ENCODE peak calls at places on chromosomes 13 and 19, in five cellular contexts. One of them, this sample, is unnamed.
A peak's percentile ranks its signal among the peaks of the same experiment; 100 is the strongest.

GRCh38 chr13:29195459-29195858 is 375.3 kb downstream of the MTUS2 start:
- DNase-seq in naive thymus-derived CD4-positive, alpha-beta T cell: no peak
- DNase-seq in thoracic aorta: no peak
- DNase-seq in mucosa of descending colon: no peak
- DNase-seq in CD8-positive, alpha-beta memory T cell: no peak
- DNase-seq in this sample: no peak

GRCh38 chr19:10091892-10092641 is 6.0 kb downstream of the SHFL start:
- DNase-seq in naive thymus-derived CD4-positive, alpha-beta T cell: no peak
- DNase-seq in CD8-positive, alpha-beta memory T cell: no peak
- DNase-seq in mucosa of descending colon: no peak
- DNase-seq in thoracic aorta: no peak
- DNase-seq in this sample: no peak

GRCh38 chr13:97648171-97648880 is 214.4 kb downstream of the RAP2A start:
- DNase-seq in CD8-positive, alpha-beta memory T cell: no peak
- DNase-seq in naive thymus-derived CD4-positive, alpha-beta T cell: no peak
- DNase-seq in mucosa of descending colon: no peak
- DNase-seq in thoracic aorta: no peak
- DNase-seq in this sample: peak; percentile 52

GRCh38 chr19:19334063-19334988 is 13.7 kb downstream of the MAU2 start:
- DNase-seq in mucosa of descending colon: no peak
- DNase-seq in CD8-positive, alpha-beta memory T cell: no peak
- DNase-seq in naive thymus-derived CD4-positive, alpha-beta T cell: no peak
- DNase-seq in thoracic aorta: no peak
- DNase-seq in this sample: no peak

GRCh38 chr13:40207110-40207478 is 459.3 kb downstream of the FOXO1 start:
- DNase-seq in naive thymus-derived CD4-positive, alpha-beta T cell: no peak
- DNase-seq in thoracic aorta: no peak
- DNase-seq in mucosa of descending colon: no peak
- DNase-seq in CD8-positive, alpha-beta memory T cell: no peak
- DNase-seq in this sample: no peak

GRCh38 chr19:19403373-19403901 is 2.0 kb upstream of the GATAD2A start:
- DNase-seq in mucosa of descending colon: no peak
- DNase-seq in naive thymus-derived CD4-positive, alpha-beta T cell: no peak
- DNase-seq in CD8-positive, alpha-beta memory T cell: no peak
- DNase-seq in thoracic aorta: no peak
- DNase-seq in this sample: no peak

GRCh38 chr19:18804643-18805042 is 13.5 kb upstream of the COMP start:
- DNase-seq in thoracic aorta: no peak
- DNase-seq in CD8-positive, alpha-beta memory T cell: no peak
- DNase-seq in naive thymus-derived CD4-positive, alpha-beta T cell: no peak
- DNase-seq in mucosa of descending colon: no peak
- DNase-seq in this sample: no peak

GRCh38 chr19:670609-671075 is 5.5 kb upstream of the FSTL3 start:
- DNase-seq in mucosa of descending colon: no peak
- DNase-seq in naive thymus-derived CD4-positive, alpha-beta T cell: no peak
- DNase-seq in CD8-positive, alpha-beta memory T cell: no peak
- DNase-seq in thoracic aorta: no peak
- DNase-seq in this sample: no peak

GRCh38 chr19:43572172-43572588 is 3.1 kb downstream of the XRCC1 start:
- DNase-seq in CD8-positive, alpha-beta memory T cell: no peak
- DNase-seq in thoracic aorta: no peak
- DNase-seq in mucosa of descending colon: no peak
- DNase-seq in naive thymus-derived CD4-positive, alpha-beta T cell: no peak
- DNase-seq in this sample: no peak

GRCh38 chr13:45718992-45719391 is 16.9 kb downstream of the CBY2 start:
- DNase-seq in thoracic aorta: no peak
- DNase-seq in naive thymus-derived CD4-positive, alpha-beta T cell: no peak
- DNase-seq in CD8-positive, alpha-beta memory T cell: no peak
- DNase-seq in mucosa of descending colon: no peak
- DNase-seq in this sample: no peak

GRCh38 chr13:62631614-62632013 is 1216.0 kb upstream of the PCDH20 start:
- DNase-seq in CD8-positive, alpha-beta memory T cell: no peak
- DNase-seq in mucosa of descending colon: no peak
- DNase-seq in naive thymus-derived CD4-positive, alpha-beta T cell: no peak
- DNase-seq in thoracic aorta: no peak
- DNase-seq in this sample: no peak

GRCh38 chr13:27661017-27661416 is 39.3 kb downstream of the POLR1D start:
- DNase-seq in thoracic aorta: no peak
- DNase-seq in naive thymus-derived CD4-positive, alpha-beta T cell: no peak
- DNase-seq in mucosa of descending colon: no peak
- DNase-seq in CD8-positive, alpha-beta memory T cell: no peak
- DNase-seq in this sample: no peak

GRCh38 chr13:23613971-23614370 is 43.8 kb downstream of the TNFRSF19 start:
- DNase-seq in naive thymus-derived CD4-positive, alpha-beta T cell: no peak
- DNase-seq in CD8-positive, alpha-beta memory T cell: no peak
- DNase-seq in thoracic aorta: no peak
- DNase-seq in mucosa of descending colon: no peak
- DNase-seq in this sample: no peak

GRCh38 chr13:66585669-66586203 is 644.4 kb downstream of the PCDH9 start:
- DNase-seq in CD8-positive, alpha-beta memory T cell: no peak
- DNase-seq in mucosa of descending colon: no peak
- DNase-seq in naive thymus-derived CD4-positive, alpha-beta T cell: no peak
- DNase-seq in thoracic aorta: no peak
- DNase-seq in this sample: no peak

GRCh38 chr13:100887729-100888151 is 213.1 kb upstream of the TMTC4 start:
- DNase-seq in CD8-positive, alpha-beta memory T cell: no peak
- DNase-seq in naive thymus-derived CD4-positive, alpha-beta T cell: no peak
- DNase-seq in mucosa of descending colon: no peak
- DNase-seq in thoracic aorta: no peak
- DNase-seq in this sample: no peak

GRCh38 chr13:106680796-106681482 is 113.0 kb upstream of the ARGLU1 start:
- DNase-seq in CD8-positive, alpha-beta memory T cell: no peak
- DNase-seq in thoracic aorta: no peak
- DNase-seq in naive thymus-derived CD4-positive, alpha-beta T cell: no peak
- DNase-seq in mucosa of descending colon: no peak
- DNase-seq in this sample: no peak

GRCh38 chr19:17489392-17490030 is 19.2 kb downstream of the SLC27A1 start:
- DNase-seq in naive thymus-derived CD4-positive, alpha-beta T cell: no peak
- DNase-seq in thoracic aorta: no peak
- DNase-seq in mucosa of descending colon: no peak
- DNase-seq in CD8-positive, alpha-beta memory T cell: no peak
- DNase-seq in this sample: no peak

GRCh38 chr19:2084993-2085720 is 11.0 kb downstream of the MOB3A start:
- DNase-seq in CD8-positive, alpha-beta memory T cell: peak; percentile 90
- DNase-seq in thoracic aorta: no peak
- DNase-seq in naive thymus-derived CD4-positive, alpha-beta T cell: peak; percentile 96
- DNase-seq in mucosa of descending colon: peak; percentile 82
- DNase-seq in this sample: no peak

GRCh38 chr13:74114202-74114601 is 20.0 kb downstream of the KLF12 start:
- DNase-seq in mucosa of descending colon: no peak
- DNase-seq in thoracic aorta: no peak
- DNase-seq in naive thymus-derived CD4-positive, alpha-beta T cell: no peak
- DNase-seq in CD8-positive, alpha-beta memory T cell: no peak
- DNase-seq in this sample: no peak

GRCh38 chr19:18202759-18203407 is 959 bp downstream of the RAB3A start:
- DNase-seq in CD8-positive, alpha-beta memory T cell: no peak
- DNase-seq in naive thymus-derived CD4-positive, alpha-beta T cell: no peak
- DNase-seq in thoracic aorta: no peak
- DNase-seq in mucosa of descending colon: peak; percentile 49
- DNase-seq in this sample: no peak

GRCh38 chr13:51581148-51581820 is 3.0 kb upstream of the WDFY2 start:
- DNase-seq in thoracic aorta: no peak
- DNase-seq in naive thymus-derived CD4-positive, alpha-beta T cell: no peak
- DNase-seq in CD8-positive, alpha-beta memory T cell: no peak
- DNase-seq in mucosa of descending colon: no peak
- DNase-seq in this sample: no peak

GRCh38 chr13:104289400-104289799 is 1223.2 kb upstream of the SLC10A2 start:
- DNase-seq in CD8-positive, alpha-beta memory T cell: no peak
- DNase-seq in mucosa of descending colon: no peak
- DNase-seq in thoracic aorta: no peak
- DNase-seq in naive thymus-derived CD4-positive, alpha-beta T cell: no peak
- DNase-seq in this sample: no peak

GRCh38 chr19:18903146-18904056 is 7.4 kb upstream of the CERS1 start:
- DNase-seq in thoracic aorta: no peak
- DNase-seq in mucosa of descending colon: no peak
- DNase-seq in CD8-positive, alpha-beta memory T cell: no peak
- DNase-seq in naive thymus-derived CD4-positive, alpha-beta T cell: no peak
- DNase-seq in this sample: no peak

GRCh38 chr13:94154362-94154761 is 325.1 kb downstream of the DCT start:
- DNase-seq in thoracic aorta: no peak
- DNase-seq in mucosa of descending colon: peak; percentile 11
- DNase-seq in naive thymus-derived CD4-positive, alpha-beta T cell: no peak
- DNase-seq in CD8-positive, alpha-beta memory T cell: no peak
- DNase-seq in this sample: no peak

GRCh38 chr19:1105873-1106840 is 2.4 kb downstream of the GPX4 start:
- DNase-seq in naive thymus-derived CD4-positive, alpha-beta T cell: no peak
- DNase-seq in mucosa of descending colon: no peak
- DNase-seq in thoracic aorta: no peak
- DNase-seq in CD8-positive, alpha-beta memory T cell: no peak
- DNase-seq in this sample: no peak

DNA sequence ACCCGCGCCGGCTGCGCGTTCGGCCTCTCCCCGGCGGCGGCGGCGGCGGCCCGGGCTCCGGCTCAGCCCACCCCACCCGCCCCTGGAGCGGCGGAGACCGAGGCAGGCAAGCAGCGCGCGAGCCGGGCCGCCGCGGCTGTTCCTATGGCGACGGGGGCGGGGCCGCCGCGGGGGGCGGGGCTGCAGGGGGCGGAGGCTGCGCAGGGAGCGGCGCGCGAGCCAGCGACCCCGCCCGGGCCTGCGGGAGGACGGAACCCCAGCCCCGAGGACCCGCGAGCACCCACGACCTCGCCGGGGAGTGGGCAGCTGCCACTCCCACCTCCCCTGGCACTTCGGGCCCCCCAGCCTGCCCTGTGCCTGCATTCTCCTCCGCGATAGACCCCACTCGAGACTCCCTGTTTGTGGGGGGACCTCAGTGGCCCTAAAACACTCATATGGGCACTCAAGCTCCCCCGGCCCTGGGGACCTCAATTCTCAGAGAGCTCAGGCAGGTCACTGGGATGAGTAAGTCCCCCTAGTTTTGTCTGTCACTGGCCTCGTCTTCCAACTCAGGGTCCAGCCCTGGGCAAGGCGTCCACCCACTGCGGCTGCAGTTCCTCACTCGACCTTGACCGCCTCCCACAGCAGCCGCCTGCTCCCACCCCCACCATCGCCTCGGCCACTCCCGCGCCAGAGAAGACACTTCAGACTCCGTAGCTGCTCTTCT is at the start of gene CTXN1:
- DNase-seq in thoracic aorta: no peak
- DNase-seq in mucosa of descending colon: peak; percentile 84
- DNase-seq in naive thymus-derived CD4-positive, alpha-beta T cell: peak; percentile 68
- DNase-seq in CD8-positive, alpha-beta memory T cell: peak; percentile 75
- DNase-seq in this sample: no peak
- H3K4me3 ChIP-seq in thoracic aorta: peak within 1 kb of the TSS; percentile 64
- H3K4me3 ChIP-seq in mucosa of descending colon: no peak within 1 kb of the TSS
- H3K4me3 ChIP-seq in naive thymus-derived CD4-positive, alpha-beta T cell: no peak within 1 kb of the TSS
- H3K4me3 ChIP-seq in CD8-positive, alpha-beta memory T cell: no peak within 1 kb of the TSS
- H3K4me3 ChIP-seq in this sample: no peak within 1 kb of the TSS

DNA sequence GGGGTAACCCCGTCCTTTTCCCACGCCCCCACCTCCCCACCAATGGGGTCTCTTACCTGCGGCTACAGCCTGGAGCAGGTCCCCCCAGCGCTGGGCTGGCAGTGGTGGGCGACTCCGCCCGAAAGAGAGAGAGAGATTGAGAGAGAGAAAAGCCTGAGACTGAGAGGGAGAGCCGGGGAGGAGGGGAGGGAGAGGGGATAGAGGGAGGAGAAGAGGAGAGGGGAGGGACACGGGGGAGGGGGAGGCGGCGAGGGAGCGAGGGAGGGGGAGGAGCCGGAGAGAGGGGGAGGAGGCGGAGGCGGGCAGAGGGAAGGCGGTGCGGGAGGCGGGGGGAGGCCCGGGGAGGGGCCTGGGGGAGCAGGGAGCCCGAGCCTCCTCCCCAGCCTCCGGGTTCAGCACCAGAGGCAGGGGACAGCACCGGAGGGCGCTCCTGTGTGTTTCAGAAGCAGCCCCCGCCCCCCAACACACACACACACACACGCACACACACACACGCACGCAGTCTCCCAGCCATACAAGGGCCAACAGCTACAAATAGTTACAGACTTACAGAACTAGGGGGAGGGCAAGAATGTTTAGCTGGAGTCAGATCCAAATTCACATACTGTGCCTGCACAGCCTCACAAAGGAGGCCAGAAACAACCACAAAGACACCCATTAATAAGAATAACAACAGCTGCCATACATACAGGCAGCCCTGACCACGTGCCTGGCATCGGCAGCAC is at the start of gene SLC8A2:
- DNase-seq in naive thymus-derived CD4-positive, alpha-beta T cell: peak; percentile 78
- DNase-seq in mucosa of descending colon: peak; percentile 42
- DNase-seq in CD8-positive, alpha-beta memory T cell: peak; percentile 45
- DNase-seq in thoracic aorta: peak; percentile 58
- DNase-seq in this sample: peak; percentile 28
- H3K4me3 ChIP-seq in naive thymus-derived CD4-positive, alpha-beta T cell: no peak within 1 kb of the TSS
- H3K4me3 ChIP-seq in mucosa of descending colon: no peak within 1 kb of the TSS
- H3K4me3 ChIP-seq in CD8-positive, alpha-beta memory T cell: no peak within 1 kb of the TSS
- H3K4me3 ChIP-seq in thoracic aorta: peak within 1 kb of the TSS; percentile 59
- H3K4me3 ChIP-seq in this sample: no peak within 1 kb of the TSS

GRCh38 chr19:38227272-38228004 is 3.4 kb upstream of the DPF1 start:
- DNase-seq in mucosa of descending colon: no peak
- DNase-seq in CD8-positive, alpha-beta memory T cell: no peak
- DNase-seq in thoracic aorta: no peak
- DNase-seq in naive thymus-derived CD4-positive, alpha-beta T cell: no peak
- DNase-seq in this sample: no peak

GRCh38 chr19:38231918-38232317 is 7.9 kb upstream of the DPF1 start:
- DNase-seq in naive thymus-derived CD4-positive, alpha-beta T cell: no peak
- DNase-seq in thoracic aorta: no peak
- DNase-seq in CD8-positive, alpha-beta memory T cell: no peak
- DNase-seq in mucosa of descending colon: no peak
- DNase-seq in this sample: no peak

GRCh38 chr19:38228005-38228377 is 4.0 kb upstream of the DPF1 start:
- DNase-seq in thoracic aorta: no peak
- DNase-seq in CD8-positive, alpha-beta memory T cell: no peak
- DNase-seq in mucosa of descending colon: no peak
- DNase-seq in naive thymus-derived CD4-positive, alpha-beta T cell: no peak
- DNase-seq in this sample: no peak

GRCh38 chr19:38228491-38229439 is 4.7 kb upstream of the DPF1 start:
- DNase-seq in mucosa of descending colon: no peak
- DNase-seq in naive thymus-derived CD4-positive, alpha-beta T cell: no peak
- DNase-seq in thoracic aorta: no peak
- DNase-seq in CD8-positive, alpha-beta memory T cell: no peak
- DNase-seq in this sample: no peak

GRCh38 chr19:38229585-38230073 is 5.6 kb upstream of the DPF1 start:
- DNase-seq in CD8-positive, alpha-beta memory T cell: peak; percentile 47
- DNase-seq in naive thymus-derived CD4-positive, alpha-beta T cell: peak; percentile 43
- DNase-seq in mucosa of descending colon: peak; percentile 43
- DNase-seq in thoracic aorta: no peak
- DNase-seq in this sample: peak; percentile 45
- H3K4me3 ChIP-seq in CD8-positive, alpha-beta memory T cell: no peak overlapping the region
- H3K4me3 ChIP-seq in naive thymus-derived CD4-positive, alpha-beta T cell: no peak overlapping the region
- H3K4me3 ChIP-seq in mucosa of descending colon: no peak overlapping the region
- H3K4me3 ChIP-seq in thoracic aorta: no peak overlapping the region
- H3K4me3 ChIP-seq in this sample: no peak overlapping the region

DNA sequence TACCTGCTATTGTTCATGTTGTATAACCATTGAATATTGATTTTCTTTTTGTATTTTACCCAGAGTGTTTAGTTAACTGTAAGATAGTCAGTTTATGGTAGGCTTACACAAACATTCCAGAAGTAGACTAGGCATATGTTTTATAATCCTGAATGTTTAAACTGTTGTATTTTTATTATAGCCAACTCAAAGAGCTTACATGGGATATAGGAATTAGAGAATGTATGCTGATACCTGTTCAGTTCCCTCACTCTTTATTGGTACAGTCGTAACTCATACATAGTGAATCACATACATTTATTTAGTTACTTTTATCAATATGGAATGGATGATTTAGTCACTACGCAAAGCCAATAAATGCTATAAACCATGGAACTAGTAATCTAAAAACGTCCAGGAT is 657.9 kb downstream of the SLITRK5 start:
- DNase-seq in CD8-positive, alpha-beta memory T cell: no peak
- DNase-seq in naive thymus-derived CD4-positive, alpha-beta T cell: no peak
- DNase-seq in mucosa of descending colon: no peak
- DNase-seq in thoracic aorta: no peak
- DNase-seq in this sample: no peak
- H3K4me3 ChIP-seq in CD8-positive, alpha-beta memory T cell: no peak overlapping the region
- H3K4me3 ChIP-seq in naive thymus-derived CD4-positive, alpha-beta T cell: no peak overlapping the region
- H3K4me3 ChIP-seq in mucosa of descending colon: no peak overlapping the region
- H3K4me3 ChIP-seq in thoracic aorta: no peak overlapping the region
- H3K4me3 ChIP-seq in this sample: no peak overlapping the region